ENCODE peak calls at places on chromosomes 12 and 14, in ten cellular contexts. K is tibial nerve, T is mucosa of descending colon, B is neural progenitor cell, O is hepatocyte, C is fibroblast of lung, E is lung, U is BJ, W is fibroblast of mammary gland, Q is left ventricle myocardium inferior. F is an unnamed sample.

GRCh38 chr14:91021115-91021514 is 39.3 kb downstream of the RPS6KA5 start:
- DNase-seq in T (no peak), B (no peak), C (no peak), U (no peak), Q (no peak), W (peak), O (no peak), K (no peak), E (no peak), F (no peak)

GRCh38 chr12:111404362-111405148 is 1.2 kb upstream of the SH2B3 start:
- DNase-seq in E (peak), C (peak), U (no peak), W (no peak), K (no peak), O (peak), B (peak), T (no peak), Q (peak), F (peak)

GRCh38 chr14:26856832-26857508 is 259.1 kb upstream of the NOVA1 start:
- DNase-seq in B (no peak), T (no peak), Q (no peak), E (no peak), O (no peak), U (no peak), K (no peak), W (no peak), C (no peak), F (no peak)

GRCh38 chr14:104506461-104507253 is 72.9 kb upstream of the C14orf180 start:
- DNase-seq in W (no peak), E (no peak), K (no peak), Q (no peak), U (no peak), B (no peak), O (no peak), T (no peak), C (no peak), F (no peak)

GRCh38 chr12:54415223-54415929 is 3.7 kb downstream of the ITGA5 start:
- DNase-seq in T (no peak), E (no peak), O (no peak), U (no peak), B (no peak), K (no peak), Q (no peak), C (no peak), W (peak), F (no peak)

GRCh38 chr12:12835378-12836145 is 22.4 kb downstream of the DDX47 start:
- DNase-seq in W (no peak), T (no peak), E (peak), O (peak), B (no peak), C (no peak), K (no peak), Q (no peak), U (no peak), F (peak)

GRCh38 chr12:125220404-125221273 is 155.4 kb downstream of the AACS start:
- DNase-seq in O (no peak), B (no peak), E (no peak), U (no peak), T (no peak), Q (no peak), C (no peak), K (no peak), W (peak), F (no peak)

GRCh38 chr14:101083564-101084435 is 180.3 kb upstream of the RTL1 start:
- DNase-seq in B (peak), O (no peak), Q (no peak), C (no peak), W (no peak), K (no peak), T (no peak), E (peak), U (no peak), F (no peak)

GRCh38 chr12:128976120-128976519 is 122.8 kb downstream of the GLT1D1 start:
- DNase-seq in B (peak), U (no peak), W (no peak), C (no peak), Q (no peak), E (peak), O (peak), T (no peak), K (no peak), F (no peak)

GRCh38 chr14:78566859-78567172 is 396.6 kb downstream of the NRXN3 start:
- DNase-seq in T (no peak), Q (no peak), E (no peak), W (no peak), U (no peak), O (no peak), C (no peak), B (no peak), K (no peak), F (no peak)

GRCh38 chr14:78567343-78567742 is 397.2 kb downstream of the NRXN3 start:
- DNase-seq in O (no peak), C (no peak), T (no peak), W (peak), U (no peak), Q (no peak), B (no peak), E (no peak), K (no peak), F (no peak)

DNA sequence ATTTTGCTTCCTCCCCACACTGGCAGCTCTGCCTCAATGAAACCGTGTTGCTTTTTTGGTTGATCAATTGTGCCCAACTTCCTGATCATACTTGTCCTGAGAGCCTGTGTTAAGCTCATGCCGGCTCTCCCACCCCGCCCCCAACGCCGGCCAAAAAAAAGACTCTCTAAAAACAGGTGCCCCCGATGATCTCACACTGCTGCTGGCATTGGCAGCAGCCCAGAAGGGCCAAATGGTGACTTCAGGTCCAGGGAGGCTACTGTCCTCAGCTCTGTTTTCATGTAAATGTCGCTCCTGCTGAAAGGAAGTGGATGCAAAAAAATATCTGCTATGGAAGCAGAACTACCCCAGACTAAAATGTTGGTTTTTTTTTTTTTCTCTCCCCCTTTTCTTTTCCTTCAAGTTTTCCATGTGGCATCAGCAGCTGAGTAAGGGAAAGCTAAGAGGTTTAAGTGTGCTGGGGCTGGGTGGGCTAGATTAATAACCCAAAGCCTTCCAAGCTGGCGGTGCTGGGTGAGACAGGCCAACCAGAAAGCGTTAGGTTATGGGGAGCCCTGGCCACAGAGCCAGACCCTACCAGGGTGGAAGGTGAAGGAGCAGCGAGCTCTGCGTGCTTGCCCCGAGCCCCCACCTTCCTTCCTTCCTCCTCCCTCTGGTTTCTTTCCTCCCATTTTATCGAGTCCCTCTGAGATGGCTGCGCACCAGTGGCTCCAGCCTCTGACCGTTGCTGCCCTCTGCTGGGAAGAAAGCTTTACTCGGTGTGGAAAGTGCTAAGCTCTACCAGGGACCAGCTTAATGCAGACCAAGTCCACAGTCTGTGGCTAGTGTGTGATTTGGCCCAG is 396.1 kb downstream of the NRXN3 start:
- DNase-seq in E (peak), O (peak), U (peak), T (no peak), B (peak), Q (peak), W (peak), C (peak), K (peak), F (peak)
- H3K4me3 ChIP-seq in E (no peak), O (no peak), U (peak), T (no peak), B (peak), Q (peak), W (no peak), C (peak), K (peak), F (no peak)

DNA sequence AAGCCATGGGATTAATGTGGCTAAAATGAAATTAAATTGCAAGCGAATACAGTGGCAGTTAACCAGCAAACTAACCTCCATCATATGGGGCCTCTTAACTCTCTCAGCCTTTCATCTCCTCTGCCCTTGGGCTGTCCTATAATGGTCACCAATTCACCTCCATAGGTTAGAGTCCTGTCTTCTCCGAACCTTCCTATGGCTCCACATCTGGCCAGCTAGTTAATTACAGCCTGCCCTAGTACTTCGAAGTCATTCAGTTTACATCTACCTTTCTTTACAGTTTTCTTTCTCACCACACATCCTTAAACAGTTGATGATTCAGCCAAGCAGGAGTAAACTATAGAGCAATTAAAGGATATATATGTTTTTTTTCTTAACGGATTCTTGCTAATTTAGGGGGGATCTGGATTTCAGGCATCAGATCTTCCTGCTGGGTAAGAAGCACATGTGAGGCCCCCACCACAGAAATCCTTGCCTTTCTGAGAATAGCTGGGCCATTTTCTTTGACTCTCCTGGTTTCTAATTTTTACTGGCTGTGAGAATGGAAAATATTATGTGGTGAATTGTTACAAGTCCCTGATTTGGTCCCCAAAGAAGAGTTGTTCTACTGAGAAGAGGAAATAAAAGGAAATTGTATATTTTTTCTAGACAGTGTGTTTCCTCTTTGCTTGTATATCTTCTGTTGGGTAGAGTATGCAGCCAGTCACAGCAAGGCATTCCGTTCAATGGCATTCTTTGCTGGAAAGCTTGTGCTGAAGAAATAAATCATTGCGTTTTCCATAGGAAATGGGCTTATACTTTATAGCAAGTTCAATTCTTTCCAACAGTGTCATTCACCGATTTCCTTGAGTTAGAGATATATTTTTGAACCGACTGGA is 16.7 kb downstream of the HMGA2 start:
- DNase-seq in O (no peak), Q (no peak), K (no peak), U (no peak), T (no peak), C (no peak), B (no peak), E (no peak), W (no peak), F (no peak)
- TF ChIP-seq CTCF in O (no peak), Q (no peak), K (no peak), U (no peak), T (no peak), C (no peak), B (peak), E (no peak), W (peak), F (no peak)

GRCh38 chr12:109053382-109054123 is 1.2 kb downstream of the USP30 start:
- DNase-seq in T (no peak), W (peak), B (peak), C (peak), E (no peak), Q (no peak), K (no peak), U (no peak), O (no peak), F (peak)

GRCh38 chr12:109052097-109052414 is 320 bp upstream of the USP30 start:
- DNase-seq in K (no peak), C (no peak), U (no peak), T (no peak), B (no peak), E (no peak), Q (no peak), W (no peak), O (no peak), F (no peak)

GRCh38 chr12:109054520-109054919 is 2.1 kb downstream of the USP30 start:
- DNase-seq in W (no peak), Q (no peak), O (no peak), T (no peak), B (no peak), U (no peak), C (no peak), E (no peak), K (no peak), F (no peak)

GRCh38 chr12:109056891-109057290 is 4.5 kb downstream of the USP30 start:
- DNase-seq in T (no peak), C (no peak), E (no peak), Q (no peak), U (no peak), K (no peak), W (no peak), B (no peak), O (no peak), F (no peak)

DNA sequence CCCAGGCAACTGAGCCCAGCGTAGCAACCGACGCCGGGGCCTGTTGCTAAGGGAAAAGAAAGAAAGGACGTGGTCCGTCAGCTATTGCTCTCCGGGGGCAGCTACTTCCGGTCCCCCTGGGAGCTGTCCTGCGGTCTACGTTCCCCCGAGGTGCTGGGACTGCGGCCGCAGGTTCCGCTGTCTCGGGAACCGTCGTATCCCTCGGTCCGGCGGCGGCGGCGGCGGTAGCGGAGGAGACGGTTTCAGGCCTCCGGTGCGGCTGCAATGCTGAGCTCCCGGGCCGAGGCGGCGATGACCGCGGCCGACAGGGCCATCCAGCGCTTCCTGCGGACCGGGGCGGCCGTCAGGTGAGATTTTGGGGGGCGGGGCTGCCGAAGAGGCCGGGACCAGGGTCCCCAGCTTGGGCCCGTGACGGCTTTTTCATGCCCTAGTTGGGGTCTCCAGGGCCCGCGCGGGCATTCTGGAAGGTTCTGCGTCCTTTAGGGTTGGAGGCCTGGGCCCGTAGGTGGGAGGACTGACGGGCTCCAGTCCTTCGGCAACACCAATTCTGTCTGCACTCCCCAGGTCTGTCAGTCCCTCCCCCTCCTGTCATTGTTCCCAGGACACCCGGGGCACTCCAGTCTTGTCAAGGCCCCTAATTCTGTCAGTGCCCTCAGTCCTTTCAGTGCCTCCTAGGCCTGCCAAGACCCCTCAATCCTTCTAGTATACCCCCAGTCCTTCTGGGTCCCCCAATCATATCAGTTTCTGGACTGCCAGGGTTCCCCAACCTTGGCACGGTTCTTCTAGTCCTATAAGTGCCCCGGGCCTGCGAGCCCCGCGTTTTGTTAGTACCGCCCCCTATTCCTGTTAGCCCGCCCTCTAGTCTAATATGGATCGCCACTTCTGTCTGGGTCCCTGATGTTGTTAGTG is at the start of gene USP30:
- DNase-seq in K (peak), C (peak), E (peak), Q (peak), B (peak), T (peak), U (no peak), W (peak), O (peak), F (peak)
- H3K4me3 ChIP-seq in K (peak), C (peak), E (peak), Q (peak), B (peak), T (peak), U (peak), W (peak), O (peak), F (peak)

DNA sequence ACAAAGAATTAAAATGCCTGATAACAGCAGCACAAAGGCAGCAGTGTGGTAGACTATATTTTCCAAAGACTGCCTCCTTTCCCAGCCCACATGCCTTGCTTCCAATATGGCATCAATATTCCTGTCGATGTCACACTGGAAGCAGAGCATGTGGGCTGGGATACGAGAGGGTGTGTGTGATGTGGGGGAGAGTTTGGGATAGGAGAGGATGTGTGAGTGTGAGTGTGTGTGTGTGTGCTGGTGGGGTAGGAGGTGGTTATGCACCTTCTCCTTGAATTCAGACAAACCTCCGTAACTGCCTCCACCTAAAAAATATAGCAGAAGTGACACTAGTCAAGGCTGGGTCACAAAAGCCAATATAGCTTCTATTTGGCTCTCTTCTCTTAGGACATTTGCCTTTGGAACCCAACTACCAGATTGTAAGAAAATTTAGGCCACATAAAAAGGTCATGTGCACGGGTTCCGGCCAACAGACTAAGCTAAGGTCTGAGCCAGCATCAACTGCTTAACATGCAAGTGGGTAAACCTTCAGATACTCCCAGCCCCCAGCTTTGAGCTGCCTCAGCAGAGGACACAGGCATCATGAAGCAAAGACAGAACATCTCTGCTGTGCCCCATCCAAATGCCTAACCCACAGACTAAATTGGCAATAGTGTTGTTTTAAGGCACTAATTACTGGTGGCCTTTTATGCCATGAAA is 29.5 kb downstream of the SPPL3 start:
- DNase-seq in E (no peak), T (no peak), C (no peak), Q (no peak), U (no peak), B (no peak), O (no peak), W (no peak), K (no peak), F (no peak)
- TF ChIP-seq CTCF in E (no peak), T (no peak), C (no peak), Q (no peak), U (no peak), B (no peak), O (no peak), W (no peak), K (no peak), F (no peak)

GRCh38 chr14:76958020-76958965 is 70.2 kb downstream of the IRF2BPL start:
- DNase-seq in B (no peak), Q (no peak), E (no peak), C (no peak), O (no peak), U (no peak), W (no peak), T (no peak), K (no peak), F (no peak)

GRCh38 chr14:76954791-76955190 is 73.7 kb downstream of the IRF2BPL start:
- DNase-seq in B (no peak), Q (no peak), E (no peak), K (no peak), C (no peak), O (no peak), U (no peak), T (no peak), W (no peak), F (no peak)

GRCh38 chr14:76955575-76956252 is 72.8 kb downstream of the IRF2BPL start:
- DNase-seq in Q (no peak), B (no peak), O (no peak), W (peak), T (no peak), C (peak), K (no peak), U (no peak), E (no peak), F (peak)

GRCh38 chr14:76957224-76957881 is 71.2 kb downstream of the IRF2BPL start:
- DNase-seq in K (no peak), C (no peak), U (no peak), W (no peak), B (no peak), T (peak), E (no peak), Q (no peak), O (no peak), F (no peak)

GRCh38 chr14:76956253-76957090 is 72.0 kb downstream of the IRF2BPL start:
- DNase-seq in T (peak), U (peak), C (peak), Q (peak), E (peak), W (peak), O (peak), K (peak), B (peak), F (peak)
- H3K4me3 ChIP-seq in T (no peak), U (peak), C (peak), Q (peak), E (peak), W (peak), O (no peak), K (peak), B (peak), F (peak)

GRCh38 chr12:53224268-53224896 is 7.6 kb downstream of the RARG start:
- DNase-seq in U (no peak), C (no peak), W (no peak), E (no peak), T (no peak), K (no peak), B (peak), Q (no peak), O (peak), F (no peak)
- TF ChIP-seq CTCF in U (peak), C (no peak), W (peak), E (no peak), T (no peak), K (no peak), B (peak), Q (peak), O (peak), F (peak)